ENCODE peak calls at places on chromosomes 12 and 14, in ten cellular contexts. V, G, N, X, A, F, U, B, P and O are unnamed samples.

GRCh38 chr14:28603606-28604005 is 163.0 kb upstream of the FOXG1 start:
- DNase-seq in A (no peak), B (no peak), U (no peak), G (no peak), P (no peak), V (peak; percentile 48), X (no peak), F (no peak), N (peak; percentile 4), O (no peak)

GRCh38 chr12:3795096-3795799 is 42.3 kb upstream of the CRACR2A start:
- DNase-seq in A (no peak), X (no peak), N (peak; percentile 45), F (no peak), G (peak; percentile 73), P (no peak), B (no peak), U (no peak), V (no peak), O (no peak)

GRCh38 chr12:93322784-93323183 is 54.9 kb upstream of the NUDT4 start:
- DNase-seq in X (no peak), N (peak; percentile 38), U (no peak), A (no peak), F (no peak), G (no peak), V (no peak), B (peak; percentile 17), P (no peak), O (peak; percentile 21)

GRCh38 chr12:102873077-102873476 is 44.0 kb downstream of the PAH start:
- DNase-seq in A (no peak), P (no peak), U (no peak), V (no peak), N (no peak), F (no peak), G (no peak), B (no peak), X (no peak), O (no peak)

GRCh38 chr12:131085816-131086591 is 132.3 kb downstream of the ADGRD1 start:
- DNase-seq in V (no peak), N (no peak), B (no peak), P (no peak), X (no peak), G (no peak), A (no peak), F (peak; percentile 36), U (no peak), O (no peak)

GRCh38 chr14:95396221-95396620 is 76.5 kb upstream of the CLMN start:
- DNase-seq in F (no peak), V (no peak), G (no peak), B (no peak), N (no peak), X (no peak), A (no peak), P (no peak), U (no peak), O (no peak)

GRCh38 chr12:105409881-105410471 is 79.5 kb downstream of the C12orf75 start:
- DNase-seq in G (peak; percentile 78), P (peak; percentile 81), X (peak; percentile 8), U (no peak), A (no peak), V (peak; percentile 85), F (no peak), N (peak; percentile 31), B (no peak), O (no peak)

GRCh38 chr14:63266106-63266505 is 52.6 kb downstream of the GPHB5 start:
- DNase-seq in V (no peak), N (no peak), F (no peak), G (no peak), X (peak; percentile 84), U (no peak), A (no peak), B (no peak), P (no peak), O (peak; percentile 66)

GRCh38 chr14:40850191-40850590 is 756.5 kb upstream of the LRFN5 start:
- DNase-seq in U (no peak), X (no peak), G (no peak), B (no peak), A (no peak), F (no peak), P (no peak), N (no peak), V (no peak), O (peak; percentile 11)

GRCh38 chr14:83707056-83707455 is 1822.9 kb upstream of the FLRT2 start:
- DNase-seq in V (no peak), B (no peak), U (no peak), G (no peak), P (no peak), X (no peak), F (no peak), N (peak; percentile 41), A (no peak), O (no peak)